ENCODE peak calls at places on chromosomes 5 and 9, in six cellular contexts. One of them, this sample, is unnamed.

GRCh38 chr9:75672478-75672877 is 218.0 kb upstream of the PCSK5 start:
- DNase-seq in fibroblast of lung: no peak
- DNase-seq in fibroblast of mammary gland: no peak
- DNase-seq in ovary: no peak
- DNase-seq in cardiac muscle cell: no peak
- DNase-seq in fibroblast of pulmonary artery: no peak
- DNase-seq in this sample: no peak

GRCh38 chr5:154394328-154394727 is 51.5 kb upstream of the SAP30L start:
- DNase-seq in fibroblast of mammary gland: no peak
- DNase-seq in cardiac muscle cell: no peak
- DNase-seq in ovary: no peak
- DNase-seq in fibroblast of lung: no peak
- DNase-seq in fibroblast of pulmonary artery: no peak
- DNase-seq in this sample: no peak

GRCh38 chr5:141821430-141821925 is 56.7 kb downstream of the PCDH1 start:
- DNase-seq in fibroblast of pulmonary artery: peak
- DNase-seq in fibroblast of lung: peak
- DNase-seq in ovary: no peak
- DNase-seq in fibroblast of mammary gland: peak
- DNase-seq in cardiac muscle cell: peak
- DNase-seq in this sample: peak

GRCh38 chr9:96383165-96383939 is at the start of gene SLC35D2:
- DNase-seq in ovary: peak
- DNase-seq in fibroblast of lung: peak
- DNase-seq in fibroblast of mammary gland: peak
- DNase-seq in fibroblast of pulmonary artery: peak
- DNase-seq in cardiac muscle cell: peak
- DNase-seq in this sample: no peak

GRCh38 chr5:26622947-26623346 is 415.4 kb downstream of the CDH9 start:
- DNase-seq in fibroblast of pulmonary artery: no peak
- DNase-seq in fibroblast of mammary gland: no peak
- DNase-seq in cardiac muscle cell: no peak
- DNase-seq in ovary: no peak
- DNase-seq in fibroblast of lung: no peak
- DNase-seq in this sample: no peak

GRCh38 chr5:138503487-138504270 is 38.4 kb downstream of the EGR1 start:
- DNase-seq in fibroblast of mammary gland: peak
- DNase-seq in cardiac muscle cell: peak
- DNase-seq in ovary: peak
- DNase-seq in fibroblast of pulmonary artery: peak
- DNase-seq in fibroblast of lung: peak
- DNase-seq in this sample: peak

GRCh38 chr9:26181836-26182235 is 503.6 kb upstream of the TUSC1 start:
- DNase-seq in cardiac muscle cell: no peak
- DNase-seq in fibroblast of lung: no peak
- DNase-seq in fibroblast of pulmonary artery: no peak
- DNase-seq in ovary: no peak
- DNase-seq in fibroblast of mammary gland: no peak
- DNase-seq in this sample: no peak

GRCh38 chr5:118459490-118459889 is 528.9 kb downstream of the DTWD2 start:
- DNase-seq in fibroblast of mammary gland: no peak
- DNase-seq in fibroblast of lung: no peak
- DNase-seq in cardiac muscle cell: no peak
- DNase-seq in ovary: no peak
- DNase-seq in fibroblast of pulmonary artery: no peak
- DNase-seq in this sample: no peak

GRCh38 chr9:95261890-95262289 is 55.6 kb downstream of the FANCC start:
- DNase-seq in fibroblast of pulmonary artery: peak
- DNase-seq in ovary: no peak
- DNase-seq in fibroblast of lung: peak
- DNase-seq in fibroblast of mammary gland: peak
- DNase-seq in cardiac muscle cell: peak
- DNase-seq in this sample: no peak

GRCh38 chr5:17221843-17222614 is 4.6 kb downstream of the BASP1 start:
- DNase-seq in ovary: no peak
- DNase-seq in fibroblast of pulmonary artery: peak
- DNase-seq in fibroblast of lung: no peak
- DNase-seq in cardiac muscle cell: peak
- DNase-seq in fibroblast of mammary gland: peak
- DNase-seq in this sample: no peak

GRCh38 chr5:23405316-23406068 is 101.9 kb upstream of the PRDM9 start:
- DNase-seq in ovary: no peak
- DNase-seq in cardiac muscle cell: peak
- DNase-seq in fibroblast of pulmonary artery: peak
- DNase-seq in fibroblast of lung: peak
- DNase-seq in fibroblast of mammary gland: peak
- DNase-seq in this sample: no peak

GRCh38 chr5:132372542-132372941 is 3.0 kb downstream of the SLC22A5 start:
- DNase-seq in cardiac muscle cell: no peak
- DNase-seq in fibroblast of mammary gland: no peak
- DNase-seq in ovary: no peak
- DNase-seq in fibroblast of lung: no peak
- DNase-seq in fibroblast of pulmonary artery: no peak
- DNase-seq in this sample: no peak
- H3K4me3 ChIP-seq in cardiac muscle cell: no peak
- H3K4me3 ChIP-seq in fibroblast of mammary gland: no peak
- H3K4me3 ChIP-seq in ovary: no peak
- H3K4me3 ChIP-seq in fibroblast of lung: no peak
- H3K4me3 ChIP-seq in fibroblast of pulmonary artery: no peak
- H3K4me3 ChIP-seq in this sample: no peak

DNA sequence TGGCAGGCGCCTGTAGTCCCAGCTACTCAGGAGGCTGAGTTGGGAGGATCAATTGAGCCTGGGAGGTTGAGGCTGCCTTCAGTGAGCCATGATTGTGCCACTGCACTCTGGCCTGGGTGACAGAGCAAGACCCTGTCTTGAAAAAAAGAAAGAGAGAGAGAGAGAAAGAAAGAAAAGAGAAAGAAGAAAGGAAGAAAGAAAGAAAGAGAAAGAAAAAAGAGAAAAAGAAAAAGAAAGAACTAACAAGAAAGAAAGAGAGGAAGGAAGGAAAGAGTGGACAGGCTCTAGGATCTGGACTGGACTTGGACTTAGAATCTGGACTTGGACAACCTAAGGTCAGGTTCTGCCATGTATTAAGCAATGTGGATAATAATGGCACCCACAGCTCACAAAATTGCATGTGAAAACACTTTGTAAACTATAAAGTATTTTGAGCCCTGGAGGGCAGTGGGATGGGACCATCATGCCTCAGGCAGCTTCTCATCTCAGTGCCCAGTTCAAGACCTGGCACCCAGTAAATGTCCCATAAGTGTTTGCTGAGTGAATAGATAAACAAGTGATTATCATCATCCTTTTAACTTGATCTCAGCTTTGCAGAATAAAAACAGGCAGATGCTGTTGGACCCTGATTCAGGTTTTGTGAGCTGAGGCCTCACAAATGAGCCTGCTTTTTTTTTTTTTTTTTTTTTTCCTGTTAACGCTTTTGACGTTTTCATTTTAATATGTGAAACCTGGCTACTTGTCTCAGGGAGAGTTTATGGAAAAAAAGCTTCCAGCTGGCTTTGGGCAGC is 12.8 kb upstream of the PHF19 start:
- DNase-seq in cardiac muscle cell: no peak
- DNase-seq in fibroblast of lung: no peak
- DNase-seq in ovary: no peak
- DNase-seq in fibroblast of mammary gland: no peak
- DNase-seq in fibroblast of pulmonary artery: no peak
- DNase-seq in this sample: no peak
- H3K4me3 ChIP-seq in cardiac muscle cell: no peak
- H3K4me3 ChIP-seq in fibroblast of lung: no peak
- H3K4me3 ChIP-seq in ovary: no peak
- H3K4me3 ChIP-seq in fibroblast of mammary gland: no peak
- H3K4me3 ChIP-seq in fibroblast of pulmonary artery: no peak
- H3K4me3 ChIP-seq in this sample: no peak

GRCh38 chr9:93299418-93300174 is 115.7 kb downstream of the WNK2 start:
- DNase-seq in cardiac muscle cell: no peak
- DNase-seq in fibroblast of mammary gland: no peak
- DNase-seq in fibroblast of pulmonary artery: no peak
- DNase-seq in ovary: no peak
- DNase-seq in fibroblast of lung: no peak
- DNase-seq in this sample: no peak
- H3K4me3 ChIP-seq in cardiac muscle cell: no peak
- H3K4me3 ChIP-seq in fibroblast of mammary gland: no peak
- H3K4me3 ChIP-seq in fibroblast of pulmonary artery: no peak
- H3K4me3 ChIP-seq in ovary: no peak
- H3K4me3 ChIP-seq in fibroblast of lung: no peak
- H3K4me3 ChIP-seq in this sample: no peak

DNA sequence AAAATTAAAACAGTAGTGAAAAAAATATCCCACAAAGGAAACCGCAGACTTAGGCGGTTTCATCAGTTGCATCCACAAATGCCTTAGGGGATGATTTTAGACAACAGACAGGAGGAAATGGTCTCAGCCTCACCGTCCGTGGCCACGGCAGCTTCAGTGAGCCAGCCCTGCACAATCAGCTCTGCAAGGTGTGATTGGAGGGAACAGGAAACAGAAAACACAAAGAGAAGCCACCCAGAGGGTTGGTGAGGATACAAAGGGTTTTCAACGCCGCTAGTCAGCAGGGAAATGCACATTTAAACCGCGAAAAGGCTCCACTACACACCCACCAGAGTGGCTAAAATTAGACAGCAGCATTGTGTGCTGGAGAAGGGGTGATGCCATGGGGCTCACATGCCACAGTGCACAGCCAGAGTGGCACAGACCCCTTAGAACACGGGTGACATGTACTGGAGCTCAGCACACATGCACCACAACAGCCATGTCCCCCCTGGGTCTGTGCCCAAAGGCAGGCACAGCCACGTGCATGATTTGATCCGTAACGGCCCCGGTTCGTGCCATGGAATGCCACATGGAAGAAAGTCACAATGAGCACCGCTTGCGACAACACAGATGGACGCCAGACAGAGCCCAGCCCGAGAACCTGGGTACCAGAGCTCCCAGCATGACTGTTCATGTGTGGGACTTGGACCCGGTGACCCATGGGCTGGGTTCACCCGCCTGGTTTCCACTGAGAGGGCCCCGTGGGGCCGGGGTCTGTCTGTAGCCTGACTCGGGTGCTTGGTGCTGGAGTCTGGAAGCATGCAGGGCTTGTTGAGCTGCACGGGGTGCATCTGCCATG is 18.3 kb upstream of the TERT start:
- DNase-seq in fibroblast of lung: no peak
- DNase-seq in fibroblast of pulmonary artery: no peak
- DNase-seq in fibroblast of mammary gland: no peak
- DNase-seq in ovary: no peak
- DNase-seq in cardiac muscle cell: no peak
- DNase-seq in this sample: no peak
- H3K4me3 ChIP-seq in fibroblast of lung: no peak
- H3K4me3 ChIP-seq in fibroblast of pulmonary artery: no peak
- H3K4me3 ChIP-seq in fibroblast of mammary gland: no peak
- H3K4me3 ChIP-seq in ovary: no peak
- H3K4me3 ChIP-seq in cardiac muscle cell: no peak
- H3K4me3 ChIP-seq in this sample: no peak

DNA sequence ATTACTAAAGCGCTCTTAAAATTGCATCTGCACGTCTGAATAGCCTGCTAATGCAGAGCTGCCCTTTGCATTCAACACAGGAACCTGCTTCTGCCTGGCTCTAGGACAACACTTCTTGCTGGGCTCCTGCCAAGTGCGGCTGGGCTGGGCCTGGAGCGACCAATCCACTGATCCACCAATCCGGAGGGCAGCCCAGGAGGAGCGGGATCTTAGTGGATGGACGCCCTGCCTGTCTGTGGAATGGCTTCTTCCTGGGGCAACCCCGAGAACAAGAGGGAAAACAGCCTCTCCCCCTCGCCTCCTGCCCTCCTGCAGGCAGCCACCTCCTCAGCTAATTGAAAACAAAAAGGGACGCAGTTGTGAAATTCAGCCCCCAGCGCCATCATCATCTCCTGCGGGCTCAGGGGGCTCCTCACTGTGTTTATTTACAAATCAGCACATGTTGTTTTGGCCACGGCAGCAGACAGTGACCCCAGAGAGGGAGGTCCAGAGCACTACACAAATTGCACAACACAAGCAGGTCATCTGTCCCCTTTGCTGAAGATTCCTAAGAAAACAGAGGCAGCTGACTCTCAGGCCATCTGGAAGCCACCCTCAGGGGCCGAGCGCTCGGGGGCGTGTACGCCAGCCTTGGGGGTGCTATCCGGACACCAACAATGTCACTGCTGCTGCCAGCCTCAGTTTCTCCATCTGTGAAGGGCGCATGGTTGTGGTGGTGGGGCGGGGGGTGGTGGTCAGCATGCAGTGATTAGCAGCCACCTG is 57.3 kb downstream of the GADD45G start:
- DNase-seq in fibroblast of lung: peak
- DNase-seq in fibroblast of mammary gland: peak
- DNase-seq in ovary: peak
- DNase-seq in cardiac muscle cell: peak
- DNase-seq in fibroblast of pulmonary artery: peak
- DNase-seq in this sample: peak
- H3K4me3 ChIP-seq in fibroblast of lung: no peak
- H3K4me3 ChIP-seq in fibroblast of mammary gland: peak
- H3K4me3 ChIP-seq in ovary: peak
- H3K4me3 ChIP-seq in cardiac muscle cell: no peak
- H3K4me3 ChIP-seq in fibroblast of pulmonary artery: peak
- H3K4me3 ChIP-seq in this sample: peak

GRCh38 chr5:168531191-168531590 is 2.1 kb downstream of the FBLL1 start:
- DNase-seq in ovary: no peak
- DNase-seq in fibroblast of mammary gland: no peak
- DNase-seq in fibroblast of lung: no peak
- DNase-seq in fibroblast of pulmonary artery: no peak
- DNase-seq in cardiac muscle cell: no peak
- DNase-seq in this sample: no peak

GRCh38 chr5:168530751-168531150 is 1.6 kb downstream of the FBLL1 start:
- DNase-seq in fibroblast of pulmonary artery: no peak
- DNase-seq in fibroblast of mammary gland: peak
- DNase-seq in fibroblast of lung: no peak
- DNase-seq in cardiac muscle cell: no peak
- DNase-seq in ovary: no peak
- DNase-seq in this sample: no peak

GRCh38 chr5:168527756-168528295 is 1.3 kb upstream of the FBLL1 start:
- DNase-seq in ovary: no peak
- DNase-seq in fibroblast of lung: no peak
- DNase-seq in cardiac muscle cell: no peak
- DNase-seq in fibroblast of pulmonary artery: no peak
- DNase-seq in fibroblast of mammary gland: no peak
- DNase-seq in this sample: no peak

GRCh38 chr5:168528521-168529360 is at the start of gene FBLL1:
- DNase-seq in ovary: peak
- DNase-seq in fibroblast of pulmonary artery: peak
- DNase-seq in fibroblast of lung: peak
- DNase-seq in fibroblast of mammary gland: peak
- DNase-seq in cardiac muscle cell: peak
- DNase-seq in this sample: no peak

GRCh38 chr5:168529361-168530234 is 493 bp downstream of the FBLL1 start:
- DNase-seq in fibroblast of pulmonary artery: no peak
- DNase-seq in fibroblast of lung: no peak
- DNase-seq in ovary: peak
- DNase-seq in fibroblast of mammary gland: no peak
- DNase-seq in cardiac muscle cell: peak
- DNase-seq in this sample: no peak
- H3K4me3 ChIP-seq in fibroblast of pulmonary artery: peak
- H3K4me3 ChIP-seq in fibroblast of lung: no peak
- H3K4me3 ChIP-seq in ovary: peak
- H3K4me3 ChIP-seq in fibroblast of mammary gland: peak
- H3K4me3 ChIP-seq in cardiac muscle cell: peak
- H3K4me3 ChIP-seq in this sample: peak

GRCh38 chr5:53478411-53479044 is 1.9 kb upstream of the FST start:
- DNase-seq in cardiac muscle cell: peak
- DNase-seq in fibroblast of pulmonary artery: peak
- DNase-seq in ovary: peak
- DNase-seq in fibroblast of lung: peak
- DNase-seq in fibroblast of mammary gland: peak
- DNase-seq in this sample: no peak
- H3K4me3 ChIP-seq in cardiac muscle cell: peak
- H3K4me3 ChIP-seq in fibroblast of pulmonary artery: peak
- H3K4me3 ChIP-seq in ovary: peak
- H3K4me3 ChIP-seq in fibroblast of lung: peak
- H3K4me3 ChIP-seq in fibroblast of mammary gland: peak
- H3K4me3 ChIP-seq in this sample: peak

This sample was measured in retinal pigment epithelial cell.